ENCODE peak calls at places on chromosomes 13 and 19, in eight cellular contexts. One of them, this sample, is unnamed.
A peak's percentile ranks its signal among the peaks of the same experiment; 100 is the strongest.

GRCh38 chr13:107807306-107808073 is 407.8 kb downstream of the LIG4 start:
- DNase-seq in tibial artery: no peak
- DNase-seq in CD8-positive, alpha-beta T cell: no peak
- DNase-seq in body of pancreas: no peak
- DNase-seq in left lung: no peak
- DNase-seq in iPS DF 6.9: no peak
- DNase-seq in stomach: no peak
- DNase-seq in psoas muscle: no peak
- DNase-seq in this sample: no peak

GRCh38 chr19:24054044-24054935 is 32.7 kb upstream of the ZNF254 start:
- DNase-seq in tibial artery: no peak
- DNase-seq in CD8-positive, alpha-beta T cell: no peak
- DNase-seq in body of pancreas: no peak
- DNase-seq in left lung: no peak
- DNase-seq in iPS DF 6.9: no peak
- DNase-seq in stomach: no peak
- DNase-seq in psoas muscle: no peak
- DNase-seq in this sample: no peak

GRCh38 chr19:55459950-55460657 is 1.3 kb downstream of the ISOC2 start:
- DNase-seq in tibial artery: no peak
- DNase-seq in CD8-positive, alpha-beta T cell: no peak
- DNase-seq in body of pancreas: no peak
- DNase-seq in left lung: no peak
- DNase-seq in iPS DF 6.9: no peak
- DNase-seq in stomach: no peak
- DNase-seq in psoas muscle: no peak
- DNase-seq in this sample: no peak

GRCh38 chr19:10009269-10009665 is 1.0 kb downstream of the COL5A3 start:
- DNase-seq in tibial artery: peak; percentile 75
- DNase-seq in CD8-positive, alpha-beta T cell: peak; percentile 5
- DNase-seq in body of pancreas: peak; percentile 62
- DNase-seq in left lung: no peak
- DNase-seq in iPS DF 6.9: peak; percentile 29
- DNase-seq in stomach: peak; percentile 28
- DNase-seq in psoas muscle: peak; percentile 82
- DNase-seq in this sample: no peak

GRCh38 chr13:36026556-36026955 is 104.6 kb downstream of the DCLK1 start:
- DNase-seq in tibial artery: no peak
- DNase-seq in CD8-positive, alpha-beta T cell: no peak
- DNase-seq in body of pancreas: no peak
- DNase-seq in left lung: no peak
- DNase-seq in iPS DF 6.9: no peak
- DNase-seq in stomach: no peak
- DNase-seq in psoas muscle: no peak
- DNase-seq in this sample: no peak

GRCh38 chr19:801030-801860 is 4.0 kb downstream of the PTBP1 start:
- DNase-seq in tibial artery: peak; percentile 94
- DNase-seq in CD8-positive, alpha-beta T cell: no peak
- DNase-seq in body of pancreas: peak; percentile 75
- DNase-seq in left lung: peak; percentile 85
- DNase-seq in iPS DF 6.9: no peak
- DNase-seq in stomach: peak; percentile 84
- DNase-seq in psoas muscle: peak; percentile 63
- DNase-seq in this sample: no peak

GRCh38 chr13:19927117-19927734 is 31.3 kb upstream of the ZMYM2 start:
- DNase-seq in tibial artery: no peak
- DNase-seq in CD8-positive, alpha-beta T cell: no peak
- DNase-seq in body of pancreas: no peak
- DNase-seq in left lung: no peak
- DNase-seq in iPS DF 6.9: no peak
- DNase-seq in stomach: no peak
- DNase-seq in psoas muscle: no peak
- DNase-seq in this sample: no peak

GRCh38 chr19:13260883-13261653 is 110.9 kb downstream of the IER2 start:
- DNase-seq in tibial artery: no peak
- DNase-seq in CD8-positive, alpha-beta T cell: no peak
- DNase-seq in body of pancreas: no peak
- DNase-seq in left lung: no peak
- DNase-seq in iPS DF 6.9: no peak
- DNase-seq in stomach: peak; percentile 33
- DNase-seq in psoas muscle: no peak
- DNase-seq in this sample: no peak

GRCh38 chr13:80497439-80497838 is 156.5 kb upstream of the SPRY2 start:
- DNase-seq in tibial artery: no peak
- DNase-seq in CD8-positive, alpha-beta T cell: no peak
- DNase-seq in body of pancreas: no peak
- DNase-seq in left lung: no peak
- DNase-seq in iPS DF 6.9: no peak
- DNase-seq in stomach: no peak
- DNase-seq in psoas muscle: no peak
- DNase-seq in this sample: no peak

GRCh38 chr13:113837554-113838355 is 26.1 kb downstream of the GAS6 start:
- DNase-seq in tibial artery: peak; percentile 99
- DNase-seq in CD8-positive, alpha-beta T cell: no peak
- DNase-seq in body of pancreas: peak; percentile 80
- DNase-seq in left lung: peak; percentile 90
- DNase-seq in iPS DF 6.9: no peak
- DNase-seq in stomach: peak; percentile 89
- DNase-seq in psoas muscle: peak; percentile 96
- DNase-seq in this sample: no peak

GRCh38 chr13:83532809-83533208 is 349.5 kb downstream of the SLITRK1 start:
- DNase-seq in tibial artery: no peak
- DNase-seq in CD8-positive, alpha-beta T cell: no peak
- DNase-seq in body of pancreas: no peak
- DNase-seq in left lung: peak; percentile 49
- DNase-seq in iPS DF 6.9: no peak
- DNase-seq in stomach: no peak
- DNase-seq in psoas muscle: no peak
- DNase-seq in this sample: no peak

GRCh38 chr19:5805465-5806132 is 732 bp downstream of the NRTN start:
- DNase-seq in tibial artery: no peak
- DNase-seq in CD8-positive, alpha-beta T cell: no peak
- DNase-seq in body of pancreas: peak; percentile 90
- DNase-seq in left lung: peak; percentile 88
- DNase-seq in iPS DF 6.9: no peak
- DNase-seq in stomach: peak; percentile 88
- DNase-seq in psoas muscle: no peak
- DNase-seq in this sample: no peak

DNA sequence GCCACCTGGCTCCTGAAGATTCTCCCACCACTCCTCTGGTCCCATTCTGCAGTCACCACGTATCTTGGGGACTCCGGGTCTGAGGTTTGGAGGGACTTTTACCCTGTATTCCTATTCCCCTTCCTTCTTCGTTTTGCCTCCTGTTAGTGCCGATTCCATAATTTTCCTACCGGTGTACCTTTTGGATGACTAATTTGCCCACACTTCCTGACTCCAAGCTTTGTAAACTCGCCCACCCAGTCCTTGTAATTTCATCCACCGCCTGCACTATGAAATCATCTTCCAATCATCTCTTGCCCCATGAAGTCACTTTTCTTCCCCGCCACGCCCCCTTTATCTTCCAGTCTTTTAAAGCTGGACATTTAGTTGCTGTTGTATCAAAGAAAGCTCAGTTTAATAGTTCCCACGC is 572 bp downstream of the UCHL3 start:
- DNase-seq in tibial artery: no peak
- DNase-seq in CD8-positive, alpha-beta T cell: no peak
- DNase-seq in body of pancreas: peak; percentile 25
- DNase-seq in left lung: no peak
- DNase-seq in iPS DF 6.9: no peak
- DNase-seq in stomach: no peak
- DNase-seq in psoas muscle: no peak
- DNase-seq in this sample: no peak
- H3K27ac ChIP-seq in tibial artery: peak overlapping the region; percentile 68
- H3K27ac ChIP-seq in CD8-positive, alpha-beta T cell: peak overlapping the region; percentile 84
- H3K27ac ChIP-seq in body of pancreas: peak overlapping the region; percentile 83
- H3K27ac ChIP-seq in left lung: peak overlapping the region; percentile 85
- H3K27ac ChIP-seq in iPS DF 6.9: no peak overlapping the region
- H3K27ac ChIP-seq in stomach: peak overlapping the region; percentile 85
- H3K27ac ChIP-seq in psoas muscle: peak overlapping the region; percentile 92
- H3K27ac ChIP-seq in this sample: peak overlapping the region; percentile 86

GRCh38 chr19:47035127-47035494 is 13.3 kb downstream of the TMEM160 start:
- DNase-seq in tibial artery: no peak
- DNase-seq in CD8-positive, alpha-beta T cell: no peak
- DNase-seq in body of pancreas: no peak
- DNase-seq in left lung: no peak
- DNase-seq in iPS DF 6.9: no peak
- DNase-seq in stomach: no peak
- DNase-seq in psoas muscle: no peak
- DNase-seq in this sample: no peak
- H3K27ac ChIP-seq in tibial artery: no peak overlapping the region
- H3K27ac ChIP-seq in CD8-positive, alpha-beta T cell: no peak overlapping the region
- H3K27ac ChIP-seq in body of pancreas: no peak overlapping the region
- H3K27ac ChIP-seq in left lung: peak overlapping the region; percentile 69
- H3K27ac ChIP-seq in iPS DF 6.9: no peak overlapping the region
- H3K27ac ChIP-seq in stomach: peak overlapping the region; percentile 83
- H3K27ac ChIP-seq in psoas muscle: no peak overlapping the region
- H3K27ac ChIP-seq in this sample: no peak overlapping the region

GRCh38 chr13:33548065-33548464 is 262.5 kb upstream of the STARD13 start:
- DNase-seq in tibial artery: no peak
- DNase-seq in CD8-positive, alpha-beta T cell: no peak
- DNase-seq in body of pancreas: no peak
- DNase-seq in left lung: no peak
- DNase-seq in iPS DF 6.9: no peak
- DNase-seq in stomach: no peak
- DNase-seq in psoas muscle: no peak
- DNase-seq in this sample: no peak
- H3K27ac ChIP-seq in tibial artery: no peak overlapping the region
- H3K27ac ChIP-seq in CD8-positive, alpha-beta T cell: no peak overlapping the region
- H3K27ac ChIP-seq in body of pancreas: no peak overlapping the region
- H3K27ac ChIP-seq in left lung: no peak overlapping the region
- H3K27ac ChIP-seq in iPS DF 6.9: no peak overlapping the region
- H3K27ac ChIP-seq in stomach: no peak overlapping the region
- H3K27ac ChIP-seq in psoas muscle: no peak overlapping the region
- H3K27ac ChIP-seq in this sample: no peak overlapping the region

GRCh38 chr13:106562301-106562700 is 5.6 kb downstream of the ARGLU1 start:
- DNase-seq in tibial artery: no peak
- DNase-seq in CD8-positive, alpha-beta T cell: no peak
- DNase-seq in body of pancreas: no peak
- DNase-seq in left lung: no peak
- DNase-seq in iPS DF 6.9: no peak
- DNase-seq in stomach: no peak
- DNase-seq in psoas muscle: no peak
- DNase-seq in this sample: no peak

GRCh38 chr13:106568225-106569003 is 477 bp upstream of the ARGLU1 start:
- DNase-seq in tibial artery: no peak
- DNase-seq in CD8-positive, alpha-beta T cell: no peak
- DNase-seq in body of pancreas: no peak
- DNase-seq in left lung: no peak
- DNase-seq in iPS DF 6.9: peak; percentile 64
- DNase-seq in stomach: no peak
- DNase-seq in psoas muscle: no peak
- DNase-seq in this sample: no peak

GRCh38 chr13:106567421-106568224 is at the start of gene ARGLU1:
- DNase-seq in tibial artery: peak; percentile 96
- DNase-seq in CD8-positive, alpha-beta T cell: peak; percentile 95
- DNase-seq in body of pancreas: peak; percentile 94
- DNase-seq in left lung: peak; percentile 98
- DNase-seq in iPS DF 6.9: no peak
- DNase-seq in stomach: peak; percentile 94
- DNase-seq in psoas muscle: peak; percentile 93
- DNase-seq in this sample: peak; percentile 93

GRCh38 chr13:106566682-106567420 is 1.1 kb downstream of the ARGLU1 start:
- DNase-seq in tibial artery: peak; percentile 81
- DNase-seq in CD8-positive, alpha-beta T cell: no peak
- DNase-seq in body of pancreas: peak; percentile 52
- DNase-seq in left lung: no peak
- DNase-seq in iPS DF 6.9: no peak
- DNase-seq in stomach: peak; percentile 63
- DNase-seq in psoas muscle: peak; percentile 59
- DNase-seq in this sample: no peak

GRCh38 chr13:106565127-106565775 is 2.7 kb downstream of the ARGLU1 start:
- DNase-seq in tibial artery: no peak
- DNase-seq in CD8-positive, alpha-beta T cell: no peak
- DNase-seq in body of pancreas: no peak
- DNase-seq in left lung: no peak
- DNase-seq in iPS DF 6.9: no peak
- DNase-seq in stomach: no peak
- DNase-seq in psoas muscle: no peak
- DNase-seq in this sample: no peak
- H3K27ac ChIP-seq in tibial artery: no peak overlapping the region
- H3K27ac ChIP-seq in CD8-positive, alpha-beta T cell: no peak overlapping the region
- H3K27ac ChIP-seq in body of pancreas: no peak overlapping the region
- H3K27ac ChIP-seq in left lung: no peak overlapping the region
- H3K27ac ChIP-seq in iPS DF 6.9: no peak overlapping the region
- H3K27ac ChIP-seq in stomach: no peak overlapping the region
- H3K27ac ChIP-seq in psoas muscle: no peak overlapping the region
- H3K27ac ChIP-seq in this sample: no peak overlapping the region

GRCh38 chr13:39604736-39605135 is 1.7 kb upstream of the LHFPL6 start:
- DNase-seq in tibial artery: no peak
- DNase-seq in CD8-positive, alpha-beta T cell: no peak
- DNase-seq in body of pancreas: no peak
- DNase-seq in left lung: no peak
- DNase-seq in iPS DF 6.9: no peak
- DNase-seq in stomach: no peak
- DNase-seq in psoas muscle: no peak
- DNase-seq in this sample: no peak

GRCh38 chr13:39601636-39602035 is 1.4 kb downstream of the LHFPL6 start:
- DNase-seq in tibial artery: no peak
- DNase-seq in CD8-positive, alpha-beta T cell: no peak
- DNase-seq in body of pancreas: no peak
- DNase-seq in left lung: no peak
- DNase-seq in iPS DF 6.9: no peak
- DNase-seq in stomach: no peak
- DNase-seq in psoas muscle: no peak
- DNase-seq in this sample: no peak

GRCh38 chr13:39603424-39603947 is 493 bp upstream of the LHFPL6 start:
- DNase-seq in tibial artery: no peak
- DNase-seq in CD8-positive, alpha-beta T cell: no peak
- DNase-seq in body of pancreas: no peak
- DNase-seq in left lung: no peak
- DNase-seq in iPS DF 6.9: no peak
- DNase-seq in stomach: no peak
- DNase-seq in psoas muscle: no peak
- DNase-seq in this sample: no peak

GRCh38 chr13:39602277-39602613 is 748 bp downstream of the LHFPL6 start:
- DNase-seq in tibial artery: no peak
- DNase-seq in CD8-positive, alpha-beta T cell: no peak
- DNase-seq in body of pancreas: no peak
- DNase-seq in left lung: no peak
- DNase-seq in iPS DF 6.9: no peak
- DNase-seq in stomach: no peak
- DNase-seq in psoas muscle: no peak
- DNase-seq in this sample: no peak

GRCh38 chr13:39602614-39603366 is at the start of gene LHFPL6:
- DNase-seq in tibial artery: peak; percentile 93
- DNase-seq in CD8-positive, alpha-beta T cell: no peak
- DNase-seq in body of pancreas: peak; percentile 65
- DNase-seq in left lung: peak; percentile 92
- DNase-seq in iPS DF 6.9: no peak
- DNase-seq in stomach: peak; percentile 73
- DNase-seq in psoas muscle: peak; percentile 86
- DNase-seq in this sample: peak; percentile 51
- H3K27ac ChIP-seq in tibial artery: peak within 1 kb of the TSS; percentile 91
- H3K27ac ChIP-seq in CD8-positive, alpha-beta T cell: no peak within 1 kb of the TSS
- H3K27ac ChIP-seq in body of pancreas: peak within 1 kb of the TSS; percentile 36
- H3K27ac ChIP-seq in left lung: peak within 1 kb of the TSS; percentile 87
- H3K27ac ChIP-seq in iPS DF 6.9: no peak within 1 kb of the TSS
- H3K27ac ChIP-seq in stomach: peak within 1 kb of the TSS; percentile 86
- H3K27ac ChIP-seq in psoas muscle: peak within 1 kb of the TSS; percentile 74
- H3K27ac ChIP-seq in this sample: peak within 1 kb of the TSS; percentile 24

GRCh38 chr19:45601524-45602522 is at the start of gene GPR4:
- DNase-seq in tibial artery: no peak
- DNase-seq in CD8-positive, alpha-beta T cell: no peak
- DNase-seq in body of pancreas: no peak
- DNase-seq in left lung: peak; percentile 82
- DNase-seq in iPS DF 6.9: no peak
- DNase-seq in stomach: no peak
- DNase-seq in psoas muscle: no peak
- DNase-seq in this sample: no peak
- H3K27ac ChIP-seq in tibial artery: no peak within 1 kb of the TSS
- H3K27ac ChIP-seq in CD8-positive, alpha-beta T cell: no peak within 1 kb of the TSS
- H3K27ac ChIP-seq in body of pancreas: no peak within 1 kb of the TSS
- H3K27ac ChIP-seq in left lung: peak within 1 kb of the TSS; percentile 33
- H3K27ac ChIP-seq in iPS DF 6.9: no peak within 1 kb of the TSS
- H3K27ac ChIP-seq in stomach: peak within 1 kb of the TSS; percentile 36
- H3K27ac ChIP-seq in psoas muscle: peak within 1 kb of the TSS; percentile 36
- H3K27ac ChIP-seq in this sample: peak within 1 kb of the TSS; percentile 78